ENCODE peak calls at places on chromosomes 6 and 20, in six cellular contexts. G, U, R, Z, T and B are unnamed samples. For H3K9me3, the result is how much of the 10 kb centered on the place peaks cover.

GRCh38 chr20:50366270-50367103 is 143.7 kb upstream of the PTPN1 start:
- DNase-seq in R (peak), T (no peak), Z (no peak), U (no peak), G (peak), B (no peak)

GRCh38 chr6:159184559-159184958 is 15.4 kb downstream of the FNDC1 start:
- DNase-seq in G (no peak), R (no peak), T (no peak), Z (no peak), U (no peak), B (no peak)

GRCh38 chr6:147869223-147869600 is 360.7 kb downstream of the SAMD5 start:
- DNase-seq in T (no peak), R (no peak), G (no peak), Z (no peak), U (no peak), B (no peak)

GRCh38 chr6:15417811-15418210 is 171.9 kb downstream of the JARID2 start:
- DNase-seq in Z (no peak), U (no peak), T (no peak), G (no peak), R (no peak), B (no peak)

GRCh38 chr20:1434571-1435336 is 31.9 kb downstream of the NSFL1C start:
- DNase-seq in T (no peak), R (no peak), G (peak), U (no peak), Z (peak), B (no peak)

GRCh38 chr20:8722277-8722928 is 346.5 kb upstream of the PLCB4 start:
- DNase-seq in G (peak), T (no peak), U (peak), Z (peak), R (peak), B (peak)

GRCh38 chr6:38068854-38069253 is 249.3 kb downstream of the ZFAND3 start:
- DNase-seq in T (no peak), G (no peak), Z (no peak), U (no peak), R (no peak), B (no peak)

GRCh38 chr6:107819217-107819616 is 4.9 kb downstream of the SCML4 start:
- DNase-seq in U (no peak), G (no peak), T (no peak), Z (no peak), R (no peak), B (no peak)

GRCh38 chr6:7991992-7992815 is 72.0 kb downstream of the BLOC1S5 start:
- DNase-seq in U (peak), R (peak), Z (peak), T (no peak), G (peak), B (no peak)

GRCh38 chr6:40957616-40958492 is 81.2 kb downstream of the UNC5CL start:
- DNase-seq in T (no peak), G (no peak), Z (no peak), R (peak), U (peak), B (no peak)

GRCh38 chr6:149867876-149868640 is 3.9 kb upstream of the LRP11 start:
- DNase-seq in T (no peak), R (peak), Z (no peak), G (peak), U (no peak), B (no peak)

GRCh38 chr20:62344782-62345181 is 22.3 kb downstream of the LAMA5 start:
- DNase-seq in U (no peak), G (no peak), R (no peak), T (no peak), Z (no peak), B (no peak)

GRCh38 chr20:48523191-48523757 is 304.5 kb downstream of the PREX1 start:
- DNase-seq in R (peak), T (no peak), U (peak), G (peak), Z (no peak), B (peak)

GRCh38 chr6:28489366-28490190 is 26.0 kb downstream of the GPX6 start:
- DNase-seq in G (peak), T (peak), U (peak), Z (peak), R (peak), B (peak)

GRCh38 chr20:33650753-33651561 is 11.2 kb upstream of the C20orf144 start:
- DNase-seq in G (no peak), T (no peak), R (no peak), U (no peak), Z (no peak), B (no peak)

GRCh38 chr6:32046450-32047083 is 8.4 kb downstream of the CYP21A2 start:
- DNase-seq in Z (no peak), U (no peak), T (no peak), G (peak), R (peak), B (no peak)

GRCh38 chr20:36085686-36086267 is 68.8 kb upstream of the EPB41L1 start:
- DNase-seq in Z (no peak), G (peak), R (peak), U (peak), T (no peak), B (no peak)

GRCh38 chr6:109561844-109562243 is 78.8 kb upstream of the ZBTB24 start:
- DNase-seq in U (no peak), G (no peak), Z (no peak), R (no peak), T (no peak), B (no peak)

GRCh38 chr6:38058022-38058421 is 238.5 kb downstream of the ZFAND3 start:
- DNase-seq in R (peak), G (no peak), Z (peak), T (no peak), U (peak), B (no peak)

GRCh38 chr6:33392168-33392947 is 735 bp downstream of the KIFC1 start:
- DNase-seq in R (no peak), T (no peak), U (no peak), Z (no peak), G (peak), B (no peak)
- TF ChIP-seq ZNF274 in R (no peak), T (no peak), U (no peak), Z (no peak), G (no peak), B (no peak)

GRCh38 chr20:29318871-29319461 is 1938.5 kb upstream of the DEFB115 start:
- DNase-seq in U (no peak), G (no peak), T (no peak), Z (no peak), R (no peak), B (no peak)
- H3K9me3 ChIP-seq in U (under half), G (under half), T (half or more), Z (under half), R (under half), B (under half)

DNA sequence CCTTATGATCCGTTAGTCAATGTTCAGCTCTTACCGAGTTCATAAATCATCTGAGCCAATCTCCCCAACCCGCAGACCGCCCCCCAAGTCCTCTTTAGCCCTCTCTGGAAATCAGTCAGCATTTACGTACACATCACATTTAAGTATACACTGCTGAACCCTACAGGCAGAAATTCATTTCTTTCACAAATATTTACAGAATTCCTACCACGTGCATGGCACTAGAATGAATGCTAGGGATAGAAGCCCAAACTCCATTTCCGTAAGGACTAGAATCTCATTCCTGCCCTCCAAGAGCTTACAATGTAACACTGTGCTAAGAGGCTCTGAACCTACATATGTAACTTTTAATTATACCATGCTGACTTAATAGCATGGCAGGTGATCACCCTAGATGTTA is 1.8 kb downstream of the OSER1 start:
- DNase-seq in G (peak), U (no peak), Z (no peak), T (no peak), R (peak), B (no peak)
- TF ChIP-seq ZNF274 in G (no peak), U (no peak), Z (no peak), T (no peak), R (no peak), B (no peak)

DNA sequence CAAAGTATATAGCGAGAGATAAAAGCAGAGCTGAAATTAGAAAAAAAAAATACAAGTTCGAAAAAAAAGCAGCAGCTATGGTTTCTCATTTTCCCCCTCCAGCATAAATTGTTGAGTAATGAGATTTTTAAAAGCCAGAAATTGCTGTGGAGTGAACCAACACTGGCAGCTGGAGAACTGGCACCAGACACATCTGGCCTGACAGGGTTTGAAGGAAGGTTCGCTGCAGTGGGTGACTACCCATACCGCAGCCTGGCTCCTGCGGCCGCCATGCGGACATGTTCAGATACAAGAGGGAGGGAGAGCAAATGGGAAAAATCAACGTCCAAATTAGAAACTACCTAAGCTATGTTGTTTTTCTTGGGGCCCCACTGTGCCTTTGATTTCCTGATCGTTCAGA is 3.3 kb downstream of the APCDD1L start:
- DNase-seq in U (no peak), Z (no peak), R (no peak), G (no peak), T (no peak), B (no peak)
- H3K9me3 ChIP-seq in U (under half), Z (under half), R (under half), G (under half), T (under half), B (under half)

GRCh38 chr6:105817370-105817769 is 268.8 kb upstream of the PRDM1 start:
- DNase-seq in G (no peak), U (no peak), R (no peak), Z (no peak), T (no peak), B (no peak)
- TF ChIP-seq ZNF274 in G (no peak), U (no peak), R (no peak), Z (no peak), T (no peak), B (no peak)

DNA sequence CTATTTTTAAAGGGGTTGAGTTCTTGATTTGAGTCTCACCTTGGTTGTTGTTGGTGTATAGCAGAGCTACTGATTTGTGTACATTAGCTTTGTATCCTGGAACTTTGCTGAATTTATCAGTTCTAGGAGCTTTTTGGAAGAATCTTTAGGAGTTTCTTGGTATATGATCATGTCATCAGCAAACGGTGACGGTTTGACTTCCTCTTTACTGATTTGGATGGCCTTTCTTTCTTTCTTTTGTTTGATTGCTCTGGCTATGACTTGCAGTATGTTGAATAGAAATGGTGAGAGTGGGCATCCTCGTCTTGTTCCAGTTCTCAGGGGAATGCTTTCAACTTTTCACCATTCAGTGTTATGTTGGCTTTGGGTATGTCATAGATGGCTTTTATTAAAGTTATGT is 64.0 kb downstream of the CDYL start:
- DNase-seq in R (no peak), U (no peak), T (no peak), G (no peak), Z (no peak), B (no peak)
- H3K9me3 ChIP-seq in R (under half), U (under half), T (under half), G (under half), Z (under half), B (under half)

GRCh38 chr6:19356692-19357091 is 480.5 kb upstream of the ID4 start:
- DNase-seq in R (no peak), T (no peak), U (no peak), Z (no peak), G (no peak), B (no peak)

GRCh38 chr6:19349429-19349828 is 487.7 kb upstream of the ID4 start:
- DNase-seq in T (no peak), G (no peak), R (no peak), U (no peak), Z (no peak), B (no peak)

GRCh38 chr6:19354181-19354580 is 483.0 kb upstream of the ID4 start:
- DNase-seq in Z (no peak), U (no peak), R (no peak), G (no peak), T (no peak), B (no peak)
- TF ChIP-seq ZNF274 in Z (no peak), U (no peak), R (no peak), G (no peak), T (no peak), B (no peak)